ENCODE peak calls at places on chromosomes 12 and 14, in eight cellular contexts. W is HepG2, B is A549, D is IMR-90, T is K562, Y is H1, V is GM12878, Q is SK-N-SH. C is an unnamed sample.
A peak's percentile ranks its signal among the peaks of the same experiment; 100 is the strongest.

GRCh38 chr12:51320695-51321320 is 3.2 kb downstream of the BIN2 start:
- DNase-seq in B (no peak), W (no peak), Y (no peak), V (no peak), Q (peak; percentile 56), T (peak; percentile 56), D (peak; percentile 26), C (no peak)

GRCh38 chr14:96162741-96163140 is 41.9 kb upstream of the BDKRB2 start:
- DNase-seq in T (no peak), Y (no peak), V (no peak), D (peak; percentile 75), Q (no peak), B (no peak), W (no peak), C (no peak)

GRCh38 chr14:89219056-89219455 is 198.0 kb downstream of the FOXN3 start:
- DNase-seq in Q (no peak), T (no peak), B (no peak), W (no peak), Y (no peak), V (no peak), D (no peak), C (no peak)

GRCh38 chr12:127811988-127812387 is 455.0 kb upstream of the TMEM132C start:
- DNase-seq in W (no peak), Y (peak; percentile 5), B (no peak), T (no peak), V (no peak), D (no peak), Q (no peak), C (no peak)

GRCh38 chr12:114864688-114865685 is 181.0 kb upstream of the TBX3 start:
- DNase-seq in T (no peak), D (no peak), V (no peak), B (no peak), W (no peak), Y (no peak), Q (no peak), C (no peak)

GRCh38 chr12:107622005-107622404 is 63.6 kb upstream of the PWP1 start:
- DNase-seq in T (peak; percentile 71), D (peak; percentile 3), Q (peak; percentile 60), V (no peak), W (peak; percentile 9), Y (no peak), B (no peak), C (peak; percentile 42)

GRCh38 chr14:94775875-94776217 is 5.9 kb upstream of the GSC start:
- DNase-seq in T (no peak), Y (no peak), Q (no peak), V (no peak), W (no peak), B (no peak), D (peak; percentile 13), C (no peak)

GRCh38 chr14:63308723-63309317 is 9.9 kb downstream of the GPHB5 start:
- DNase-seq in Y (peak; percentile 23), V (no peak), B (no peak), D (peak; percentile 29), W (peak; percentile 40), T (peak; percentile 10), Q (peak; percentile 12), C (peak; percentile 40)

GRCh38 chr12:80553316-80553715 is 109.3 kb downstream of the PTPRQ start:
- DNase-seq in D (peak; percentile 93), V (no peak), Y (no peak), T (no peak), Q (no peak), B (peak; percentile 9), W (no peak), C (peak; percentile 61)

GRCh38 chr12:48814313-48815280 is 3.7 kb upstream of the CACNB3 start:
- DNase-seq in B (peak; percentile 87), Y (no peak), W (peak; percentile 42), D (peak; percentile 75), Q (peak; percentile 96), T (peak; percentile 96), V (peak; percentile 31), C (peak; percentile 39)

GRCh38 chr14:103561381-103562134 is 899 bp downstream of the BAG5 start:
- DNase-seq in V (no peak), W (peak; percentile 27), B (no peak), T (no peak), Q (peak; percentile 74), D (peak; percentile 49), Y (no peak), C (no peak)

GRCh38 chr12:6834254-6834653 is 6.0 kb downstream of the P3H3 start:
- DNase-seq in V (no peak), Y (no peak), B (no peak), D (no peak), W (no peak), T (no peak), Q (no peak), C (no peak)

GRCh38 chr14:98867726-98868125 is 404.3 kb downstream of the BCL11B start:
- DNase-seq in T (no peak), D (no peak), B (no peak), V (no peak), Q (no peak), Y (no peak), W (no peak), C (no peak)

GRCh38 chr12:129145381-129145780 is 292.1 kb downstream of the GLT1D1 start:
- DNase-seq in W (no peak), D (no peak), B (no peak), T (no peak), Y (no peak), V (no peak), Q (no peak), C (no peak)

GRCh38 chr14:24411468-24412454 is 13.0 kb downstream of the NYNRIN start:
- DNase-seq in V (no peak), Q (peak; percentile 77), Y (no peak), D (peak; percentile 59), B (peak; percentile 74), W (peak; percentile 69), T (peak; percentile 53), C (peak; percentile 51)

GRCh38 chr14:71384007-71384605 is 476.8 kb downstream of the PCNX1 start:
- DNase-seq in B (no peak), Y (no peak), T (no peak), Q (no peak), D (no peak), V (no peak), W (no peak), C (no peak)

GRCh38 chr14:34628681-34629135 is 1.2 kb downstream of the SNX6 start:
- DNase-seq in T (peak; percentile 34), V (no peak), Q (peak; percentile 46), Y (no peak), W (peak; percentile 48), D (peak; percentile 18), B (no peak), C (no peak)

GRCh38 chr12:66765204-66765603 is 86.3 kb upstream of the GRIP1 start:
- DNase-seq in W (no peak), Q (no peak), Y (no peak), T (no peak), V (no peak), D (no peak), B (no peak), C (no peak)

GRCh38 chr14:99774526-99775307 is 18.5 kb upstream of the EML1 start:
- DNase-seq in T (no peak), Y (no peak), Q (no peak), W (no peak), D (peak; percentile 52), V (no peak), B (no peak), C (no peak)

DNA sequence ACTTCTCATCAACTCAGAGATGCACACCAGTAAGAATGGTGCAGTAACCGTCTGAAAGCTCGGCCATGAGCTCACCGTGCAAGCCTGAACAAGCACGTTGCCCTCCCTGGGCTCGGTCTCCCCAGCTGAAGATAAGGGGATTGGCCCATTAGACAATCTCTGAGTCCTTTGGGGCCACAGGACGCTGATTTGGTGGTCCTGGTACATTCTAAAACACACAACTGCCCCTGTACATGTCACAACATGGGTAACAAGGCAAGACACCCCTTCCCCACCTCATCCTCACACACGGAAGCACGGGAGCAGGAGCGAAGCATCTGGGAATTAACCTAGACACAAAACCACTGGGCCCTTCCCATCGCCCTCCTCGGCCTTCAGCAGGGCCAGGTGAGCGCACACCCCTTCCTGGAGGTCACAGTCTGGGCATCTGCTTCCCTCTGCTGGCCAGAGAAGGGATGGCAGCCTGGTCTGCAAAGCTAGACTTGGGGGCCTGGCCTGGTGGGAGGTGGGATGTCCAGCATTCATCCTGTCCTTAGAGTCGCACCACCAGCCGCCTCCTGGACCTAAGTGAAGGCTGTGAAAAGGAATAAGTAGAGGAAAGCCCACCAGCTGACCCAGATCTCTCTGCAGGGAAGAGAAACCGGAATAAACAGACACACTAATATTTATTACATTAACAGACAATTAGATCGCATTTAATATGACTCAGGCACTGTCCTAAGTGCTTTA is 18.9 kb upstream of the SMUG1 start:
- DNase-seq in B (peak; percentile 81), W (peak; percentile 56), V (no peak), Q (peak; percentile 81), D (peak; percentile 37), Y (no peak), T (peak; percentile 89), C (peak; percentile 69)
- TF ChIP-seq RAD21 in B (peak; percentile 92), W (peak; percentile 75), V (peak; percentile 87), Q (peak; percentile 86), D (peak; percentile 63), Y (peak; percentile 98), T (peak; percentile 74), C (peak; percentile 93)

GRCh38 chr12:57270966-57271470 is 20.0 kb upstream of the STAC3 start:
- DNase-seq in T (peak; percentile 29), B (no peak), Q (no peak), V (no peak), W (peak; percentile 12), Y (no peak), D (no peak), C (no peak)
- TF ChIP-seq RAD21 in T (no peak), B (no peak), Q (no peak), V (no peak), W (no peak), Y (peak; percentile 46), D (no peak), C (no peak)

GRCh38 chr12:88251798-88252197 is 109.7 kb downstream of the TMTC3 start:
- DNase-seq in Y (no peak), T (no peak), B (no peak), W (no peak), Q (no peak), D (peak; percentile 12), V (no peak), C (no peak)
- TF ChIP-seq RAD21 in Y (no peak), T (no peak), B (no peak), W (no peak), Q (no peak), D (no peak), V (no peak), C (no peak)

DNA sequence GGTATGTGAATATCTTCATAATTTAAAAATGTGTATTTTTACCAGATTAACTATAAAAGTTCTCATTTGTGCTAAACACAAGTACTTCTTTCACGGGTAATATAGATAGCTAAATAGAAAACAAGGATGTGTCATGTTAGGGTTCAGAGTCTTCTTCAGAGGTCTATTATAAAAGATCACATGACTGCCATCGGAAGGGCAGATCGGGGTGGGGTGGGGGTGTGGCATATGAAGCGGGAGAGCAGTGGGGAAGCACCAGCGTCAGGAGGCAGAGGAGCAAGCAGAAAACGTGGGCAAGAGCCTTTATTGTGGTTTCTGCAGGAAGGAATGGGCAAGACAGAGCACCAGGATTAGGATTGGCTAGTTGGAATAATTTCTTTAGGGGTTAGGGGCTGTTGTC is 63.7 kb upstream of the DNM1L start:
- DNase-seq in B (no peak), T (no peak), W (no peak), V (no peak), D (no peak), Y (no peak), Q (no peak), C (no peak)
- TF ChIP-seq RAD21 in B (no peak), T (no peak), W (no peak), V (no peak), D (no peak), Y (no peak), Q (no peak), C (no peak)

GRCh38 chr14:90274808-90275454 is 18.6 kb downstream of the PSMC1 start:
- DNase-seq in T (no peak), V (no peak), W (no peak), D (peak; percentile 78), B (no peak), Q (no peak), Y (no peak), C (no peak)
- TF ChIP-seq RAD21 in T (no peak), V (no peak), W (no peak), D (no peak), B (no peak), Q (no peak), Y (no peak), C (no peak)

C was measured in HCT116.